ENCODE peak calls at places on chromosomes 11 and 22, in five cellular contexts. M is heart right ventricle, D is cardiac muscle cell, Z is adrenal gland, B is right lobe of liver. O is an unnamed sample. For H3K36me3, the result is how much of the 10 kb centered on the place peaks cover.

GRCh38 chr11:1877211-1878133 is 14.2 kb downstream of the PRR33 start:
- DNase-seq in M (peak), D (no peak), Z (peak), B (peak), O (no peak)

GRCh38 chr11:16032974-16033373 is 323.4 kb downstream of the SOX6 start:
- DNase-seq in M (no peak), D (no peak), Z (no peak), B (no peak), O (no peak)

GRCh38 chr11:120513436-120514315 is 2.1 kb downstream of the GRIK4 start:
- DNase-seq in M (no peak), D (no peak), Z (no peak), B (no peak), O (no peak)

GRCh38 chr11:69101100-69101791 is 52.5 kb downstream of the TPCN2 start:
- DNase-seq in M (peak), D (peak), Z (peak), B (peak), O (peak)

GRCh38 chr11:45662665-45663485 is 2.5 kb downstream of the CHST1 start:
- DNase-seq in M (no peak), D (no peak), Z (peak), B (no peak), O (no peak)

GRCh38 chr11:111336582-111337256 is 38.4 kb downstream of the POU2AF3 start:
- DNase-seq in M (no peak), D (no peak), Z (peak), B (no peak), O (no peak)

GRCh38 chr11:87870081-87870480 is 305.2 kb downstream of the RAB38 start:
- DNase-seq in M (no peak), D (no peak), Z (no peak), B (no peak), O (no peak)

GRCh38 chr11:102293873-102294601 is 23.2 kb upstream of the BIRC3 start:
- DNase-seq in M (no peak), D (peak), Z (no peak), B (no peak), O (no peak)

GRCh38 chr11:72038491-72038890 is 39.8 kb downstream of the IL18BP start:
- DNase-seq in M (peak), D (no peak), Z (peak), B (no peak), O (no peak)
- H3K4me3 ChIP-seq in M (peak), D (peak), Z (no peak), B (no peak), O (peak)

GRCh38 chr11:73333173-73333572 is 25.1 kb downstream of the ARHGEF17 start:
- DNase-seq in M (no peak), D (no peak), Z (no peak), B (no peak), O (no peak)

GRCh38 chr11:73335204-73335923 is 27.3 kb downstream of the ARHGEF17 start:
- DNase-seq in M (peak), D (peak), Z (peak), B (peak), O (peak)

GRCh38 chr11:73333626-73334199 is 25.6 kb downstream of the ARHGEF17 start:
- DNase-seq in M (no peak), D (no peak), Z (no peak), B (no peak), O (no peak)

GRCh38 chr11:73331138-73331916 is 23.3 kb downstream of the ARHGEF17 start:
- DNase-seq in M (no peak), D (peak), Z (no peak), B (no peak), O (no peak)

DNA sequence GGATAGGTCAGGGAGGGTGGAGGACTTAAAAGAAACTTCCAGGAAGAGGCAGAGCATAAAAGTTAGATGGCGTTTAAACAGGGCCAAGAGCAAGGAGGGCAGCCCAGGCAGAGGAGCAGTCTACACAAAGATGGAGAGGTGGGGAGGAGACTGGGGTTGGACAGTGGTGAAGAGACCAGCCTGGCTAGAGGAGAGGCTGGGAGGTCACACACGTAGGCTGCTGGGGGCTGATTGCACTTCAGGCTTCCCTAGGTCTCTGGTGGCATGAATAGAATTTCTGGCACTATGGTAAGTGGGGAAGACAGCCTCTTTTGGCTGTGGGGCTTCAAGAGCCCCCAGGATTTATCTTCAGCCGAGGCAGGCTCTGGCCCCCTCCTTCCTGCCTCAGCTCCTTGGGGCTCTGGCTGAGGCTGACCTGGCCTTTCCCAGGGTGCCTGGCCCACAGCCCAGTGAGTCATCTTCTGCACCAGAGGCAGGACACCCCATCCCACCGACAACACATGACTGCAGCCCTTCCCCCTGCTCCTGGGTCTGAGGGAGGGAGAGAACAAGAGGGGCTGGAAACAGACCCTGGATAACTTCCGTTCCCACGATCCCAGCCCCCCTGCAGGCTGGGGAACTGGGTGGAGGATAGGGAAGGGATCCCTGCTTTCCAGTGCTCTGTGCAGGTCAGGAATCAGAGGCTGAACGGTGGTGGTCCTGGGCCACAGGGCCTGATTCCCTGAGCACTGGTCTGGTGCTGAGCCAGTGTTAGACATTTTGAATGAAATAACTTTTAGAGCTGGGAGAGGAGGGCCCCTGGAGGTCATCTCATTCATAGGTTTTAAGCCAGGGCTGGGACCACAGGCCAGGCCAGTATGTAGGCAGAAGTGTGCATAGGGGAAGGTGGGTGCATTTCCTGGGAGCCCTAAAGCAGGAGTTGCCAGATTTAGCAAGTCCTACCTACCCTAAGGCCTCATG is 26.4 kb downstream of the ARHGEF17 start:
- DNase-seq in M (peak), D (peak), Z (peak), B (peak), O (no peak)
- TF ChIP-seq CTCF in M (no peak), D (no peak), Z (no peak), B (no peak), O (no peak)

GRCh38 chr22:41888638-41889200 is 26.2 kb downstream of the SHISA8 start:
- DNase-seq in M (no peak), D (no peak), Z (no peak), B (no peak), O (no peak)

GRCh38 chr22:41883400-41883799 is 31.5 kb downstream of the SHISA8 start:
- DNase-seq in M (no peak), D (no peak), Z (no peak), B (no peak), O (no peak)

GRCh38 chr22:41880653-41881052 is 34.2 kb downstream of the SHISA8 start:
- DNase-seq in M (no peak), D (no peak), Z (no peak), B (no peak), O (no peak)

GRCh38 chr22:41885576-41885975 is 29.3 kb downstream of the SHISA8 start:
- DNase-seq in M (no peak), D (no peak), Z (no peak), B (no peak), O (no peak)

GRCh38 chr22:41885116-41885515 is 29.8 kb downstream of the SHISA8 start:
- DNase-seq in M (no peak), D (no peak), Z (no peak), B (no peak), O (no peak)
- H3K36me3 ChIP-seq in M (half or more), D (half or more), Z (under half), B (under half), O (half or more)

DNA sequence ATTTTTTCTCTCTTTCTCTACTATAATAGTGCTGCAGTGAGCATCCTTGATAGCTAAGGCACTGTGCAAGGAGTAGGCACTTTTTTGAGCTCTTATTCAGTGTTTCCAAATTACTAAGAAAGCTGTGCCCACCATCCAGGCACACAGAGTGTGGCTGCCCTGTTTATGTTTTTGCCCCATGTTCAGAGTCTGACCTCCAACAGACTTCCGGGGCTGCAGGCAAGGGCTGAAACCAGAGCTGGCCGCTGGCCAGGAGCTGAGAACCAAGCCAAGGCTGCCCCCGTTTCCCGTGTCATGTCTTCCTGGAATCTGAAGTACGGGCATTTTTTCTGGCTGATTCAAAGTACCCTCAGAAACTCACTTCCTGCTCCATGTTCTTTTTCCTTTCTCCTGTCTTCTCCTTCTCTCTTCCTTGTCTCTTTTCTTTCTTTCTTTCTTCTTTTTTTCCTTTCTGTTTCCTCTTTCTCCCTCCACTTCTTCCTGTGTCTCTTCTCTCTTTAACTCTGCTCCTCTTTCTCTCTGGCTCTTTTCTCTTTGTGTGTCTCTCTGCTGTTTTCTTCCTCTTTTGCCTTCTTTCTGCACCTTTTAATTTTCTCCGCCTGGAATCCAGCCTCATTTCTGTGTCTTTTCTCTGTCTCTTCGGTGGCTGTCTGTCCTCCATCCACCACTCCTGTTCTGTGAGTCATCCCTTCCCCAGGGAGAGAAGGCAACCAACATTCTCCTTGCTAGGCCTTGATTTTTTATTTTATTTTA is 17.0 kb upstream of the KCTD14 start:
- DNase-seq in M (peak), D (peak), Z (peak), B (peak), O (peak)
- H3K4me3 ChIP-seq in M (peak), D (no peak), Z (no peak), B (no peak), O (no peak)

DNA sequence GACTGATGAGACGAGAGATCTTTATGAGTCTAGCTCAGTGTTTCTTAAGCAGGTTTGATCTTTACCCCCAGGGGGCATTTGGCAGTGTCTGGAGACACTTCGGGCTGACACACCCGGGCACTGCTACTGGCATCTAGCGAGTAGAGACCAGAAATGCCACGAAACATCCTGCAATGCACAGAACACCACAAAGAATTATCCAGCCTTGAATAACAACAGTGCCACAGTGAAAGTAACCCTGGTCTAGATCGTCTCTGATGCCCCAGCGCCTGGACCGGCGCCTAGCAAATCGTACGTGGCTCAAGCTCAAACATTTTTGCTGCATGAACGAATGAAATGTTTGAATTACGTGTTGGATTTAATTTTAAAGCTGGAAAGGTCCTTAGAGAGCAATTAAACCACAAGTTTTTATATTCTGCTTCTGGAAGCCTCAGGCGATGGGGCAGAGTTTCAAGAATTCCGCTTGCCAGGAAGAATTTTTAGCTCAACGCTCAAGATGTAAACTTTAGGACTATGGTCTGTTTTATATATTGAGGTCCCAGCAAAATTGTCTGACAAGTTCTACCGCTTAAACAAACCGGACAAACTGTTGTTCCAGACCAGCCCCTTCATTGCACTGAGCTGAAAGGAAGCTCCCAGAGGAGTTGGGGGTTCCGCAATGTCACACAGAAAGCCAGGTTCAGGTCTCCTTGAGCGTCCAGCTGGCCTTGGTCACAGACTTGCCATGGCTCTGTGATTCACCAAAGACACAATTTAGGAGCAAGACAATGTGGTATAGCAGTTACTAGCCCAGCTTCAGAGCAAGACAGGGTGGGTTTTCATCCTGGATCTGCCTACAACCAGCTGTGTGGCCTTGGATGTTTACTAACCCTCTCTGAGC is 44.2 kb upstream of the SMTN start:
- DNase-seq in M (no peak), D (no peak), Z (no peak), B (no peak), O (no peak)
- TF ChIP-seq CTCF in M (no peak), D (peak), Z (no peak), B (no peak), O (no peak)

GRCh38 chr11:20102393-20102792 is 57.9 kb downstream of the DBX1 start:
- DNase-seq in M (peak), D (no peak), Z (no peak), B (no peak), O (no peak)
- H3K36me3 ChIP-seq in M (half or more), D (half or more), Z (under half), B (under half), O (under half)

GRCh38 chr11:76456571-76456970 is 11.8 kb downstream of the EMSY start:
- DNase-seq in M (no peak), D (no peak), Z (no peak), B (no peak), O (no peak)

GRCh38 chr11:76455931-76456330 is 11.1 kb downstream of the EMSY start:
- DNase-seq in M (no peak), D (no peak), Z (no peak), B (no peak), O (no peak)

GRCh38 chr11:76453248-76453647 is 8.4 kb downstream of the EMSY start:
- DNase-seq in M (no peak), D (no peak), Z (no peak), B (no peak), O (no peak)

GRCh38 chr11:76459299-76459698 is 14.5 kb downstream of the EMSY start:
- DNase-seq in M (no peak), D (no peak), Z (no peak), B (no peak), O (no peak)

GRCh38 chr11:76455331-76455730 is 10.5 kb downstream of the EMSY start:
- DNase-seq in M (no peak), D (peak), Z (no peak), B (no peak), O (no peak)
- H3K4me3 ChIP-seq in M (no peak), D (no peak), Z (no peak), B (no peak), O (no peak)

DNA sequence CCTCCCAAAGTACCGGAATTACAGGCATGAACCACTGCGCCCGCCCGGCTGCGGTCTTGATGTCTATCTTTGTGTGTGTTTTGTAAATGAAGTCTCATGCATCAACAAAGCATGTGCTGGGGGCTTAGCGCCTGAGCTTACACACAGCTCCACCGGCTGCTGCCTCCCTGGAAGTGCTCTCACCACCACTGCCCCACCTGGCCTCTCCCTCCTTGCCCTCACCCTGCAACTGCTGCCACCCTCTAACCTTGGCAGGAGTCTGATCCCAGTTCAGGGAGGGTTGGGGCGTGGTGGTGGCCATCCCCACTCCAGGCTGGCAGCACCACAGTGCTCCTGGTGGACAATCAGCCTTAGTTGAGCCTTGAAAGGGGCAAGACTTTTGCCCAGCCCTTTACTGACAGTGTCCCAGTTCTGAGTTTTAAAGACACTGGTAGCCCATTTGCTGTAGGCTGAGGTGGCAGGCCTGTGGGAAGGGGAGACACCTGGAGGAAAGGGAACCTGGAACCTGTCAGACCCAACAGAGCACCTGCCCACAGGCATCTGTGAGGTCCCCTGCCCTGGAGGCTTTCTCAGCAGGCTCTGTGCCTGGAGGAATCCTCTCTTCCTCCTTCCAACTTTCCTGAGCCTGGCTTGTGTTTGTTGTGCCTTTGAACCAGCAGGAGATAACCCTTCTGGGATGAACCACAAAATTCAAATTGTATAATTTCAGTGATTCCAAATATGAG is 42.4 kb upstream of the WEE1 start:
- DNase-seq in M (no peak), D (no peak), Z (no peak), B (no peak), O (no peak)
- TF ChIP-seq CTCF in M (no peak), D (no peak), Z (no peak), B (no peak), O (no peak)

GRCh38 chr11:108167624-108168023 is 46.3 kb downstream of the ACAT1 start:
- DNase-seq in M (no peak), D (no peak), Z (no peak), B (no peak), O (no peak)
- H3K36me3 ChIP-seq in M (under half), D (under half), Z (under half), B (under half), O (half or more)

DNA sequence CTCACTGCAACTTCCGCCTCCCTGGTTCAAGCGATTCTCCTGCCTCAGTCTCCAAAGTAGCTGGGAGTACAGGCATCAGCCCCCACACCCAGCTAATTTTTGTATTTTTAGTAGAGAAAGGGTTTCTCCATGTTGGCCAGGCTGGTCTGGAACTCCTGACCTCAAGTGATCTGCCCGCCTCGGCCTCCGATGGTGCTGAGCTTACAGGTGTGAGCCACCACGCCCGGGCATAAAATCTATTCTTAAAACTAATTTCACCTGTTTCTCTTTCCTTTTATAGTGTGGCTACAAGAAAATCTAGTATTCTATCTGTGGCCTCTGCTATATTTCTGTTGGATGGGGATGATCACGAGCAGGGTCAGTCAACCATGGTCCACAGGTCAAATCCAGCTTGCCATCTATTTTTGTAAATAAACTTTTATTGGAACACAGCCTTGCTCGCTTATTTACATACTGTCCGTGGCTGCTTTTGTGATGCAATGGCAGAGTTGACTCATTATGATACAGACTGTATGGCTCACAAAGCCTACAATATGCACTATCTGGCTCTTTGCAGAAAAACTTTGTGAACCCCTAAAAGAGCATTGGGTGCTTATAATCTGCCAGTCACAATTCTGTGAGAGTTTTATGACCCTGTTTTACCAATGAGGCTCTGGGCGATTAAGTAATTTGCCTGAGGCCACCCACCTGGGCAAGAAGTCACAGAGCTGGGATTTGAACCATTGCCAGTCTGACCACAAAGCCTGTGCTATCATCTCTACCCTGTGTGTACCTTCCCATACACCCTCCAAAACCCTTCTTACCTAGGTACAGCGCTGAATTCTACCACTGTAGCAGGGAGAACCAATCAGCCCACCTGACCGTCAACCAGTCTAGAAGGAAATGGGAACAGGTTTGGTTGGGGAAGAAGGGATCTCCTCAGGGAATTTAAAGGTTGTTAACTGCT is 28.3 kb downstream of the SLC1A2 start:
- DNase-seq in M (no peak), D (no peak), Z (no peak), B (peak), O (no peak)
- H3K4me3 ChIP-seq in M (no peak), D (no peak), Z (no peak), B (no peak), O (no peak)